ENCODE peak calls at places on chromosomes 16 and 17, in seven cellular contexts. T, R, Z, H, I, O and B are unnamed samples.

GRCh38 chr17:50472286-50472685 is 3.6 kb upstream of the CHAD start:
- DNase-seq in T (no peak), R (no peak), Z (no peak), H (no peak), I (no peak), O (no peak), B (no peak)

GRCh38 chr17:17350491-17351355 is 47.5 kb downstream of the NT5M start:
- DNase-seq in T (no peak), R (peak; percentile 50), Z (no peak), H (no peak), I (no peak), O (no peak), B (no peak)

GRCh38 chr17:199806-200603 is 18.6 kb upstream of the DOC2B start:
- DNase-seq in T (no peak), R (peak; percentile 41), Z (no peak), H (peak; percentile 22), I (no peak), O (no peak), B (no peak)

GRCh38 chr17:3681057-3681456 is 12.4 kb downstream of the EMC6 start:
- DNase-seq in T (no peak), R (no peak), Z (no peak), H (no peak), I (no peak), O (no peak), B (no peak)

GRCh38 chr17:69608808-69609494 is 194.5 kb downstream of the MAP2K6 start:
- DNase-seq in T (no peak), R (peak; percentile 88), Z (peak; percentile 71), H (peak; percentile 24), I (peak; percentile 91), O (no peak), B (peak; percentile 84)

GRCh38 chr17:71402007-71402406 is 718.8 kb upstream of the SOX9 start:
- DNase-seq in T (no peak), R (no peak), Z (no peak), H (no peak), I (no peak), O (no peak), B (no peak)

GRCh38 chr17:6596941-6597340 is 40.6 kb upstream of the PITPNM3 start:
- DNase-seq in T (no peak), R (no peak), Z (no peak), H (no peak), I (no peak), O (no peak), B (no peak)

GRCh38 chr17:66373944-66374817 is 71.8 kb downstream of the PRKCA start:
- DNase-seq in T (no peak), R (peak; percentile 19), Z (peak; percentile 46), H (peak; percentile 50), I (no peak), O (no peak), B (peak; percentile 38)

GRCh38 chr16:86215233-86215978 is 294.9 kb upstream of the FOXF1 start:
- DNase-seq in T (no peak), R (peak; percentile 40), Z (no peak), H (no peak), I (no peak), O (no peak), B (no peak)

GRCh38 chr16:15907863-15908478 is 19.6 kb upstream of the CEP20 start:
- DNase-seq in T (peak; percentile 59), R (peak; percentile 70), Z (peak; percentile 28), H (no peak), I (no peak), O (peak; percentile 41), B (no peak)

GRCh38 chr16:53967172-53967571 is 263.2 kb downstream of the FTO start:
- DNase-seq in T (no peak), R (no peak), Z (no peak), H (no peak), I (no peak), O (no peak), B (no peak)

GRCh38 chr17:43880420-43880991 is 26.8 kb downstream of the MPP2 start:
- DNase-seq in T (no peak), R (peak; percentile 25), Z (peak; percentile 13), H (peak; percentile 52), I (no peak), O (no peak), B (no peak)

GRCh38 chr17:40937384-40937819 is at the start of gene KRT23:
- DNase-seq in T (no peak), R (no peak), Z (no peak), H (no peak), I (no peak), O (no peak), B (no peak)

GRCh38 chr17:72726936-72727335 is 365.6 kb downstream of the SLC39A11 start:
- DNase-seq in T (no peak), R (peak; percentile 69), Z (no peak), H (no peak), I (no peak), O (no peak), B (no peak)

GRCh38 chr17:8310601-8311123 is 621 bp downstream of the ARHGEF15 start:
- DNase-seq in T (no peak), R (no peak), Z (no peak), H (no peak), I (no peak), O (no peak), B (no peak)

GRCh38 chr17:75020331-75021110 is 8.1 kb downstream of the MRPL58 start:
- DNase-seq in T (no peak), R (no peak), Z (no peak), H (no peak), I (no peak), O (no peak), B (no peak)

GRCh38 chr17:1957037-1957436 is 68.1 kb downstream of the RTN4RL1 start:
- DNase-seq in T (no peak), R (peak; percentile 50), Z (peak; percentile 32), H (no peak), I (no peak), O (no peak), B (no peak)

GRCh38 chr17:77304746-77305473 is 164.1 kb downstream of the SEC14L1 start:
- DNase-seq in T (no peak), R (no peak), Z (no peak), H (no peak), I (no peak), O (no peak), B (no peak)

GRCh38 chr16:85663891-85664321 is 24.8 kb downstream of the GINS2 start:
- DNase-seq in T (no peak), R (no peak), Z (no peak), H (no peak), I (no peak), O (no peak), B (no peak)